ENCODE peak calls at places on chromosomes 12 and 14, in eight cellular contexts. Q is neural progenitor cell, V is NCI-H510A treated with DMSO at 0.1 percent for 48 hours, A is progenitor cell of endocrine pancreas, F is iPS DF 19.7, O is left ventricle myocardium superior, T is NCI-H526 treated with DMSO at 0.1 percent for 48 hours, E is pons. L is an unnamed sample.

GRCh38 chr14:101398011-101398410 is 163.3 kb upstream of the DIO3 start:
- DNase-seq in O (no peak), T (no peak), A (no peak), E (no peak), F (no peak), V (no peak), Q (no peak), L (no peak)

GRCh38 chr12:122944588-122944987 is 21.7 kb downstream of the ABCB9 start:
- DNase-seq in O (no peak), V (no peak), A (no peak), E (peak), T (peak), F (no peak), Q (no peak), L (no peak)

GRCh38 chr12:1791104-1791927 is 29.0 kb upstream of the LRTM2 start:
- DNase-seq in Q (peak), T (peak), V (peak), A (no peak), O (peak), F (no peak), E (peak), L (peak)

GRCh38 chr12:60035835-60036234 is 440.0 kb downstream of the SLC16A7 start:
- DNase-seq in F (no peak), T (no peak), O (no peak), Q (no peak), A (no peak), V (no peak), E (no peak), L (no peak)

GRCh38 chr12:49335955-49336644 is 888 bp downstream of the C1QL4 start:
- DNase-seq in E (no peak), A (no peak), T (no peak), V (no peak), F (no peak), Q (peak), O (no peak), L (no peak)

GRCh38 chr12:13000935-13001724 is 1.1 kb upstream of the HEBP1 start:
- DNase-seq in E (peak), O (peak), A (peak), V (peak), T (no peak), F (no peak), Q (peak), L (peak)

GRCh38 chr12:56103823-56104108 is 593 bp upstream of the PA2G4 start:
- DNase-seq in T (no peak), Q (no peak), O (no peak), V (no peak), E (no peak), A (no peak), F (no peak), L (no peak)

GRCh38 chr12:72925716-72926115 is 653.5 kb downstream of the TRHDE start:
- DNase-seq in Q (no peak), A (no peak), F (no peak), E (no peak), O (no peak), V (no peak), T (no peak), L (no peak)

GRCh38 chr14:31360919-31361662 is 59.3 kb downstream of the HEATR5A start:
- DNase-seq in E (no peak), O (no peak), F (no peak), A (no peak), T (no peak), Q (no peak), V (no peak), L (no peak)

GRCh38 chr12:25458047-25458552 is 95.0 kb downstream of the LMNTD1 start:
- DNase-seq in O (no peak), E (peak), A (no peak), T (no peak), F (no peak), Q (no peak), V (no peak), L (no peak)

GRCh38 chr14:39364509-39364908 is 67.7 kb downstream of the FBXO33 start:
- DNase-seq in T (no peak), O (no peak), F (no peak), E (no peak), V (no peak), Q (no peak), A (no peak), L (no peak)

GRCh38 chr14:104226421-104227385 is 88.3 kb downstream of the KIF26A start:
- DNase-seq in F (no peak), T (no peak), Q (no peak), A (no peak), E (no peak), V (peak), O (peak), L (no peak)

GRCh38 chr12:56941299-56942017 is 7.2 kb upstream of the SDR9C7 start:
- DNase-seq in Q (no peak), A (no peak), O (no peak), F (no peak), V (no peak), E (no peak), T (no peak), L (no peak)

GRCh38 chr14:20743556-20743955 is 2.1 kb upstream of the EDDM3A start:
- DNase-seq in T (no peak), A (no peak), Q (no peak), F (no peak), O (no peak), E (no peak), V (no peak), L (no peak)

GRCh38 chr14:85565862-85566296 is 35.9 kb downstream of the FLRT2 start:
- DNase-seq in A (no peak), F (no peak), E (no peak), V (no peak), O (no peak), Q (no peak), T (peak), L (no peak)

GRCh38 chr12:51923506-51924365 is 16.4 kb downstream of the ACVRL1 start:
- DNase-seq in F (no peak), Q (peak), E (no peak), O (peak), A (peak), T (no peak), V (no peak), L (peak)

GRCh38 chr12:52230364-52231281 is 2.4 kb upstream of the KRT7 start:
- DNase-seq in F (no peak), V (no peak), T (no peak), E (no peak), Q (peak), A (no peak), O (peak), L (peak)